ENCODE peak calls at places on chromosomes 11 and 22, in five cellular contexts. M is EL; H is naive thymus-derived CD8-positive, alpha-beta T cell; I is NB4; K is effector CD4-positive, alpha-beta T cell. N is an unnamed sample.

GRCh38 chr11:60854847-60855725 is 664 bp downstream of the PTGDR2 start:
- DNase-seq in M (no peak), H (no peak), I (no peak), K (no peak), N (peak; percentile 29)

GRCh38 chr22:46007003-46007847 is 30.3 kb upstream of the WNT7B start:
- DNase-seq in M (peak; percentile 93), H (no peak), I (peak; percentile 84), K (no peak), N (no peak)

GRCh38 chr11:20647976-20648565 is 21.3 kb upstream of the NELL1 start:
- DNase-seq in M (peak; percentile 46), H (peak; percentile 30), I (peak; percentile 42), K (peak; percentile 11), N (peak; percentile 71)

GRCh38 chr11:59918987-59919589 is 19.1 kb upstream of the OOSP1 start:
- DNase-seq in M (peak; percentile 76), H (peak; percentile 11), I (peak; percentile 56), K (no peak), N (peak; percentile 93)

GRCh38 chr11:100316990-100317389 is 370.1 kb upstream of the ARHGAP42 start:
- DNase-seq in M (no peak), H (no peak), I (no peak), K (no peak), N (no peak)

GRCh38 chr11:13311570-13311969 is 34.0 kb downstream of the BMAL1 start:
- DNase-seq in M (no peak), H (no peak), I (no peak), K (no peak), N (peak; percentile 5)

GRCh38 chr11:101428918-101429317 is 154.9 kb downstream of the TRPC6 start:
- DNase-seq in M (peak; percentile 56), H (no peak), I (peak; percentile 26), K (no peak), N (peak; percentile 32)

GRCh38 chr11:65573391-65574146 is 1.2 kb downstream of the FAM89B start:
- DNase-seq in M (no peak), H (no peak), I (no peak), K (no peak), N (no peak)

GRCh38 chr11:112928136-112928535 is 33.1 kb upstream of the NCAM1 start:
- DNase-seq in M (no peak), H (no peak), I (no peak), K (no peak), N (no peak)

GRCh38 chr11:112513417-112513816 is 252.8 kb upstream of the PLET1 start:
- DNase-seq in M (no peak), H (no peak), I (no peak), K (no peak), N (no peak)